ENCODE peak calls at places on chromosomes 13 and 19, in six cellular contexts. X is stimulated activated CD4-positive, alpha-beta T cell treated with anti-CD3 and anti-CD28 coated beads, Interleukin-4, amount 100 ng/mL, for 24 hours; T is NCI-H345; H is memory B cell; C is nephron progenitor cell; U is naive B cell. W is an unnamed sample.

GRCh38 chr13:40622761-40623160 is 43.7 kb downstream of the FOXO1 start:
- DNase-seq in U (no peak), C (no peak), T (no peak), X (no peak), H (no peak), W (no peak)

GRCh38 chr13:76725211-76725610 is 161.0 kb downstream of the KCTD12 start:
- DNase-seq in H (no peak), X (no peak), C (no peak), U (no peak), T (no peak), W (no peak)

GRCh38 chr13:79796116-79796515 is 315.2 kb downstream of the NDFIP2 start:
- DNase-seq in T (no peak), X (no peak), H (no peak), U (no peak), C (no peak), W (no peak)

GRCh38 chr13:23322353-23323336 is 110.9 kb downstream of the SACS start:
- DNase-seq in H (no peak), C (no peak), X (no peak), U (no peak), T (no peak), W (no peak)

GRCh38 chr19:27972291-27973040 is 1240.5 kb downstream of the UQCRFS1 start:
- DNase-seq in C (no peak), U (no peak), X (no peak), H (no peak), T (no peak), W (no peak)

GRCh38 chr19:18507021-18507726 is 14.7 kb downstream of the ELL start:
- DNase-seq in T (no peak), H (no peak), U (no peak), X (peak), C (no peak), W (no peak)

GRCh38 chr13:40662866-40663265 is 3.6 kb downstream of the FOXO1 start:
- DNase-seq in C (no peak), X (peak), T (no peak), H (no peak), U (no peak), W (no peak)

GRCh38 chr13:70518081-70518480 is 409.8 kb upstream of the KLHL1 start:
- DNase-seq in C (no peak), U (no peak), T (no peak), X (no peak), H (no peak), W (no peak)

GRCh38 chr13:58994778-58995177 is 1169.0 kb downstream of the DIAPH3 start:
- DNase-seq in H (no peak), U (no peak), C (no peak), X (no peak), T (no peak), W (no peak)

GRCh38 chr13:59865398-59865797 is 298.3 kb downstream of the DIAPH3 start:
- DNase-seq in C (no peak), T (no peak), X (no peak), U (no peak), H (no peak), W (no peak)

GRCh38 chr19:5166262-5166661 is 174.3 kb downstream of the PTPRS start:
- DNase-seq in C (no peak), H (no peak), U (no peak), X (no peak), T (no peak), W (no peak)

GRCh38 chr19:41225238-41226052 is 6.4 kb downstream of the AXL start:
- DNase-seq in U (no peak), X (peak), H (no peak), T (no peak), C (no peak), W (no peak)

GRCh38 chr19:19602713-19603320 is 15.7 kb downstream of the PBX4 start:
- DNase-seq in C (no peak), T (no peak), X (no peak), U (no peak), H (no peak), W (no peak)

GRCh38 chr13:83197316-83197715 is 685.0 kb downstream of the SLITRK1 start:
- DNase-seq in U (no peak), X (no peak), C (no peak), H (no peak), T (no peak), W (no peak)

GRCh38 chr19:2235396-2236284 is 489 bp downstream of the PLEKHJ1 start:
- DNase-seq in X (no peak), T (peak), U (no peak), H (peak), C (no peak), W (no peak)